ENCODE peak calls at places on chromosomes 13 and 19, in six cellular contexts. One of them, this sample, is unnamed.

GRCh38 chr19:15297416-15298224 is 34.7 kb downstream of the BRD4 start:
- DNase-seq in adrenal gland: no peak
- DNase-seq in body of pancreas: peak; percentile 25
- DNase-seq in gastrocnemius medialis: no peak
- DNase-seq in AG04450: peak; percentile 52
- DNase-seq in CD8-positive, alpha-beta T cell: no peak
- DNase-seq in this sample: no peak

GRCh38 chr13:109945206-109945960 is 159.0 kb upstream of the IRS2 start:
- DNase-seq in gastrocnemius medialis: no peak
- DNase-seq in body of pancreas: no peak
- DNase-seq in AG04450: peak; percentile 7
- DNase-seq in adrenal gland: no peak
- DNase-seq in CD8-positive, alpha-beta T cell: no peak
- DNase-seq in this sample: no peak

GRCh38 chr19:13010992-13011652 is 15.8 kb downstream of the NFIX start:
- DNase-seq in gastrocnemius medialis: no peak
- DNase-seq in body of pancreas: no peak
- DNase-seq in CD8-positive, alpha-beta T cell: no peak
- DNase-seq in AG04450: no peak
- DNase-seq in adrenal gland: no peak
- DNase-seq in this sample: no peak

GRCh38 chr13:80011448-80012212 is 329.3 kb downstream of the SPRY2 start:
- DNase-seq in body of pancreas: no peak
- DNase-seq in AG04450: no peak
- DNase-seq in CD8-positive, alpha-beta T cell: no peak
- DNase-seq in gastrocnemius medialis: peak; percentile 7
- DNase-seq in adrenal gland: peak; percentile 59
- DNase-seq in this sample: no peak

GRCh38 chr19:38657633-38658222 is 10.3 kb downstream of the ACTN4 start:
- DNase-seq in CD8-positive, alpha-beta T cell: no peak
- DNase-seq in adrenal gland: peak; percentile 51
- DNase-seq in gastrocnemius medialis: no peak
- DNase-seq in body of pancreas: no peak
- DNase-seq in AG04450: no peak
- DNase-seq in this sample: no peak

GRCh38 chr19:16340092-16340491 is 15.5 kb downstream of the KLF2 start:
- DNase-seq in gastrocnemius medialis: no peak
- DNase-seq in AG04450: no peak
- DNase-seq in body of pancreas: no peak
- DNase-seq in adrenal gland: no peak
- DNase-seq in CD8-positive, alpha-beta T cell: no peak
- DNase-seq in this sample: peak; percentile 71

GRCh38 chr19:5255602-5256231 is 84.9 kb downstream of the PTPRS start:
- DNase-seq in body of pancreas: no peak
- DNase-seq in AG04450: no peak
- DNase-seq in CD8-positive, alpha-beta T cell: no peak
- DNase-seq in gastrocnemius medialis: no peak
- DNase-seq in adrenal gland: no peak
- DNase-seq in this sample: no peak

GRCh38 chr19:40190891-40191835 is at the start of gene MAP3K10:
- DNase-seq in gastrocnemius medialis: peak; percentile 45
- DNase-seq in CD8-positive, alpha-beta T cell: peak; percentile 82
- DNase-seq in adrenal gland: peak; percentile 72
- DNase-seq in AG04450: no peak
- DNase-seq in body of pancreas: peak; percentile 71
- DNase-seq in this sample: peak; percentile 74

GRCh38 chr19:10816691-10817090 is 19.3 kb downstream of the TMED1 start:
- DNase-seq in CD8-positive, alpha-beta T cell: no peak
- DNase-seq in adrenal gland: no peak
- DNase-seq in body of pancreas: no peak
- DNase-seq in AG04450: no peak
- DNase-seq in gastrocnemius medialis: no peak
- DNase-seq in this sample: no peak

GRCh38 chr13:90105881-90106496 is 1241.5 kb upstream of the MIR17HG start:
- DNase-seq in AG04450: no peak
- DNase-seq in body of pancreas: no peak
- DNase-seq in CD8-positive, alpha-beta T cell: no peak
- DNase-seq in adrenal gland: no peak
- DNase-seq in gastrocnemius medialis: no peak
- DNase-seq in this sample: no peak

GRCh38 chr13:27354379-27354778 is 70.0 kb upstream of the GTF3A start:
- DNase-seq in AG04450: peak; percentile 39
- DNase-seq in gastrocnemius medialis: no peak
- DNase-seq in adrenal gland: no peak
- DNase-seq in body of pancreas: no peak
- DNase-seq in CD8-positive, alpha-beta T cell: no peak
- DNase-seq in this sample: no peak

GRCh38 chr13:35872369-35872768 is 258.8 kb downstream of the DCLK1 start:
- DNase-seq in gastrocnemius medialis: no peak
- DNase-seq in body of pancreas: no peak
- DNase-seq in AG04450: no peak
- DNase-seq in CD8-positive, alpha-beta T cell: no peak
- DNase-seq in adrenal gland: no peak
- DNase-seq in this sample: no peak

GRCh38 chr13:35881360-35881759 is 249.8 kb downstream of the DCLK1 start:
- DNase-seq in adrenal gland: no peak
- DNase-seq in body of pancreas: no peak
- DNase-seq in AG04450: no peak
- DNase-seq in CD8-positive, alpha-beta T cell: no peak
- DNase-seq in gastrocnemius medialis: no peak
- DNase-seq in this sample: no peak

GRCh38 chr13:35874704-35875103 is 256.5 kb downstream of the DCLK1 start:
- DNase-seq in adrenal gland: no peak
- DNase-seq in CD8-positive, alpha-beta T cell: no peak
- DNase-seq in body of pancreas: no peak
- DNase-seq in AG04450: no peak
- DNase-seq in gastrocnemius medialis: peak; percentile 22
- DNase-seq in this sample: no peak

GRCh38 chr13:35879111-35879510 is 252.1 kb downstream of the DCLK1 start:
- DNase-seq in gastrocnemius medialis: no peak
- DNase-seq in CD8-positive, alpha-beta T cell: no peak
- DNase-seq in body of pancreas: no peak
- DNase-seq in AG04450: no peak
- DNase-seq in adrenal gland: no peak
- DNase-seq in this sample: no peak

GRCh38 chr13:35876601-35877000 is 254.6 kb downstream of the DCLK1 start:
- DNase-seq in gastrocnemius medialis: no peak
- DNase-seq in AG04450: no peak
- DNase-seq in body of pancreas: no peak
- DNase-seq in adrenal gland: no peak
- DNase-seq in CD8-positive, alpha-beta T cell: no peak
- DNase-seq in this sample: no peak
- H3K27ac ChIP-seq in gastrocnemius medialis: no peak overlapping the region
- H3K27ac ChIP-seq in AG04450: no peak overlapping the region
- H3K27ac ChIP-seq in body of pancreas: no peak overlapping the region
- H3K27ac ChIP-seq in adrenal gland: no peak overlapping the region
- H3K27ac ChIP-seq in CD8-positive, alpha-beta T cell: no peak overlapping the region
- H3K27ac ChIP-seq in this sample: no peak overlapping the region

GRCh38 chr13:18954254-18954653 is 227.4 kb downstream of the TUBA3C start:
- DNase-seq in AG04450: no peak
- DNase-seq in body of pancreas: no peak
- DNase-seq in CD8-positive, alpha-beta T cell: no peak
- DNase-seq in adrenal gland: no peak
- DNase-seq in gastrocnemius medialis: no peak
- DNase-seq in this sample: no peak

GRCh38 chr13:18959229-18959628 is 222.4 kb downstream of the TUBA3C start:
- DNase-seq in adrenal gland: no peak
- DNase-seq in AG04450: no peak
- DNase-seq in CD8-positive, alpha-beta T cell: no peak
- DNase-seq in body of pancreas: no peak
- DNase-seq in gastrocnemius medialis: no peak
- DNase-seq in this sample: no peak

GRCh38 chr13:18959996-18960395 is 221.6 kb downstream of the TUBA3C start:
- DNase-seq in adrenal gland: no peak
- DNase-seq in body of pancreas: no peak
- DNase-seq in AG04450: no peak
- DNase-seq in gastrocnemius medialis: no peak
- DNase-seq in CD8-positive, alpha-beta T cell: no peak
- DNase-seq in this sample: no peak

GRCh38 chr13:18953139-18953930 is 228.3 kb downstream of the TUBA3C start:
- DNase-seq in body of pancreas: no peak
- DNase-seq in gastrocnemius medialis: no peak
- DNase-seq in CD8-positive, alpha-beta T cell: no peak
- DNase-seq in adrenal gland: no peak
- DNase-seq in AG04450: no peak
- DNase-seq in this sample: no peak

DNA sequence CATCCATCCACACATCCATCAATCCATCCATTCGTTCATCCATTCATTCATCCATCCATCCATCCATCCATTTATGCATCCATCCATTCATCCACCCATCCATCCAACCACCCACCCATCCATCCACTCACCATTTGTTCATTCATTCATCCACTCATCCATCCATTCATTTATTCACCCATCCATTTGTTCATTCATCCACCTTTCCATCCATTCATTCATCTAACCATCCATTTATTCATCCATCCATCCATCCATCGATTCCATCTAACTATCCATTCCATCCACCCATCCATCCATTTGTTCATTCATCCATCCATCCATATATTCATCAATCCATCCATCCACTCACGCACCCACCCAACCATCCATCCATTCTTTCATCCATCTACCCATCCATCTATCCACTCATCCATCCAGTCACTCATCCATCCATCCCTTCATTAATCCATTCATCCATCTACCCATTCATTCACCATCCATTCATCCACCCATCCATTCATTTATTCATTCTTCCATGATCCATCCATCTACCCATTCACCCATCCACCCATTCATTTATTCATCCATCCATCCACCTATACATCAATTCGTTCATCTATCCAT is 225.0 kb downstream of the TUBA3C start:
- DNase-seq in gastrocnemius medialis: no peak
- DNase-seq in body of pancreas: no peak
- DNase-seq in AG04450: no peak
- DNase-seq in adrenal gland: no peak
- DNase-seq in CD8-positive, alpha-beta T cell: no peak
- DNase-seq in this sample: no peak
- H3K9me3 ChIP-seq in gastrocnemius medialis: no peaks in the 10 kb centered on the region
- H3K9me3 ChIP-seq in body of pancreas: peaks cover 3% of the 10 kb centered on the region
- H3K9me3 ChIP-seq in AG04450: peaks cover 90% of the 10 kb centered on the region
- H3K9me3 ChIP-seq in adrenal gland: no peaks in the 10 kb centered on the region
- H3K9me3 ChIP-seq in CD8-positive, alpha-beta T cell: no peaks in the 10 kb centered on the region
- H3K9me3 ChIP-seq in this sample: no peaks in the 10 kb centered on the region

GRCh38 chr19:7522923-7523667 is 671 bp downstream of the MCOLN1 start:
- DNase-seq in CD8-positive, alpha-beta T cell: no peak
- DNase-seq in adrenal gland: peak; percentile 77
- DNase-seq in AG04450: no peak
- DNase-seq in body of pancreas: no peak
- DNase-seq in gastrocnemius medialis: no peak
- DNase-seq in this sample: no peak
- H3K27ac ChIP-seq in CD8-positive, alpha-beta T cell: peak overlapping the region; percentile 17
- H3K27ac ChIP-seq in adrenal gland: peak overlapping the region; percentile 79
- H3K27ac ChIP-seq in AG04450: no peak overlapping the region
- H3K27ac ChIP-seq in body of pancreas: no peak overlapping the region
- H3K27ac ChIP-seq in gastrocnemius medialis: peak overlapping the region; percentile 84
- H3K27ac ChIP-seq in this sample: no peak overlapping the region

GRCh38 chr19:23884363-23884762 is 30.3 kb upstream of the ZNF726 start:
- DNase-seq in body of pancreas: no peak
- DNase-seq in AG04450: no peak
- DNase-seq in gastrocnemius medialis: no peak
- DNase-seq in CD8-positive, alpha-beta T cell: no peak
- DNase-seq in adrenal gland: no peak
- DNase-seq in this sample: no peak

GRCh38 chr19:23887642-23888041 is 27.0 kb upstream of the ZNF726 start:
- DNase-seq in body of pancreas: no peak
- DNase-seq in CD8-positive, alpha-beta T cell: no peak
- DNase-seq in adrenal gland: no peak
- DNase-seq in AG04450: no peak
- DNase-seq in gastrocnemius medialis: no peak
- DNase-seq in this sample: no peak

DNA sequence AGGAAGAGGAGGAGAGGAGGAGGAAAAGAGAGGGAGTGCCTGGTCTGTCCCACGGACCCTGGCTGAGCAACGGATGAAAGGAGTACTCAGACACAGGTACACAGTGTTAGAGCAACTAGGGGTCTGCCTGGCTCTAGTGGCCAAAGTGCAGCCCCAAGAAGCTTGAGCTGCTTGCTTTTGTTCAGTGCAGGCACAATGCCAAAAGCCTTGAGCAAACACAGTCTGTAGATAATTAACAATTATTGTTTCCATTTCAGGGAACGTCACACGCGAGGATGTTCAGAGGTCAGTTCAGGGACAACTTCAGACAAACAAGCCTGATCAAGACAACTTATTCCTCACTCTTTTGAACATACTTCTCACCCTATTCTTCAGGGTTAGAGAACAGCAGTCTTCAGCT is 32.2 kb upstream of the ZNF726 start:
- DNase-seq in adrenal gland: no peak
- DNase-seq in AG04450: no peak
- DNase-seq in gastrocnemius medialis: no peak
- DNase-seq in CD8-positive, alpha-beta T cell: no peak
- DNase-seq in body of pancreas: no peak
- DNase-seq in this sample: no peak
- H3K9me3 ChIP-seq in adrenal gland: no peaks in the 10 kb centered on the region
- H3K9me3 ChIP-seq in AG04450: peaks cover 1% of the 10 kb centered on the region
- H3K9me3 ChIP-seq in gastrocnemius medialis: no peaks in the 10 kb centered on the region
- H3K9me3 ChIP-seq in CD8-positive, alpha-beta T cell: no peaks in the 10 kb centered on the region
- H3K9me3 ChIP-seq in body of pancreas: no peaks in the 10 kb centered on the region
- H3K9me3 ChIP-seq in this sample: no peaks in the 10 kb centered on the region

DNA sequence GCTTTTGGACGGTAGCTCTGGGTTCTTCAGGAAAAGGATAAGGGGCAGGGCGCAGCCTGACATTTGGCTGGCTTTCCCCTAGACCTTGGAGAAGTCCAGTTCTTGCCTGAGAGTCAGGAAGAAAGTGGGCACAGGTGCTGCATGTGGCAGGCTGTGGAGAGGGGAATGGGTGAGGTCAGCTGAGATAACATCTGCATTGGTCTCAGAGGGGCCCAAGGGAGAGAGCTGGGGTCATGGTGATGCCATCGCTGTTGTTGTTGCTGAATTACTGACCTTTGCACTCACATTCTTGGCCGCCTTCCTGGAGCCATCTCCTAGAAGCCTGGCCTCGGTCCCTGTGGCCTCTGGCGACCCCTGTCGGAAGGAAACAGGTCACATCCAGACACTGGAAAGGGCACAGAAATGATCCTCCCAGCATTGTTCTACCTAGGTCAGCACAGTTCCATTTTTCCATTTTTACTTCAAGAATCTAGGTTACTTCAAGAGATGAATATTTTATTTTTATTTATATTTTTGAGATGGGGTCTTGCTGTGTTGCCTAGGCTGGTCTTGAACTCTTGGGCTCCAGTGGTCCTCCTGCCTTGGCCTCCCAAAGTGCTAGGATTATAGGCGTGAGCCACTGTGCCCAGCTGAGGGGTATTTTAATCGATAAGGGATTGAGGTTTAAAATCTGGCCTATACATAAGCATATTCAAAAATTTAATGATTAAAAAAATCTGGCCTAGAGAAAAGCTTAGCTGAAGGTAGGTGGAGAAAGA is 6.5 kb upstream of the LIPE start:
- DNase-seq in gastrocnemius medialis: peak; percentile 48
- DNase-seq in CD8-positive, alpha-beta T cell: peak; percentile 77
- DNase-seq in body of pancreas: peak; percentile 92
- DNase-seq in AG04450: no peak
- DNase-seq in adrenal gland: peak; percentile 95
- DNase-seq in this sample: peak; percentile 65
- H3K27ac ChIP-seq in gastrocnemius medialis: peak overlapping the region; percentile 65
- H3K27ac ChIP-seq in CD8-positive, alpha-beta T cell: no peak overlapping the region
- H3K27ac ChIP-seq in body of pancreas: peak overlapping the region; percentile 7
- H3K27ac ChIP-seq in AG04450: no peak overlapping the region
- H3K27ac ChIP-seq in adrenal gland: peak overlapping the region; percentile 87
- H3K27ac ChIP-seq in this sample: no peak overlapping the region